ENCODE peak calls at places on chromosome 1, in four cellular contexts. T is uterus, A is tibial artery, W is prostate gland. X is an unnamed sample.

GRCh38 chr1:162317659-162318058 is 59.0 kb downstream of the SPATA46 start:
- DNase-seq in T (no peak), A (no peak), W (no peak), X (no peak)

GRCh38 chr1:156707486-156708244 is 2.3 kb upstream of the CRABP2 start:
- DNase-seq in T (peak), A (no peak), W (no peak), X (no peak)

GRCh38 chr1:24606621-24607020 is 36.5 kb upstream of the SRRM1 start:
- DNase-seq in T (no peak), A (no peak), W (no peak), X (no peak)

GRCh38 chr1:80582980-80583379 is 1217.8 kb upstream of the ADGRL2 start:
- DNase-seq in T (no peak), A (no peak), W (no peak), X (no peak)

GRCh38 chr1:149977345-149977744 is 33.2 kb downstream of the OTUD7B start:
- DNase-seq in T (no peak), A (no peak), W (no peak), X (no peak)

GRCh38 chr1:212234431-212235298 is 50.5 kb upstream of the PPP2R5A start:
- DNase-seq in T (peak), A (peak), W (no peak), X (peak)

GRCh38 chr1:245085508-245086095 is 69.2 kb upstream of the KIF26B start:
- DNase-seq in T (no peak), A (no peak), W (no peak), X (peak)

GRCh38 chr1:108097057-108097456 is 103.1 kb downstream of the SLC25A24 start:
- DNase-seq in T (no peak), A (no peak), W (no peak), X (no peak)

GRCh38 chr1:179296831-179297377 is 3.3 kb downstream of the SOAT1 start:
- DNase-seq in T (no peak), A (no peak), W (no peak), X (no peak)

GRCh38 chr1:224503161-224504118 is 68.8 kb upstream of the WDR26 start:
- DNase-seq in T (peak), A (peak), W (peak), X (peak)

GRCh38 chr1:155131846-155132245 is 3.8 kb upstream of the SLC50A1 start:
- DNase-seq in T (no peak), A (no peak), W (no peak), X (no peak)

GRCh38 chr1:220137006-220137794 is 43.3 kb downstream of the IARS2 start:
- DNase-seq in T (no peak), A (no peak), W (no peak), X (no peak)

GRCh38 chr1:94734963-94735899 is 84.9 kb upstream of the SLC44A3 start:
- DNase-seq in T (peak), A (no peak), W (peak), X (peak)

GRCh38 chr1:151611288-151611790 is 511 bp upstream of the SNX27 start:
- DNase-seq in T (no peak), A (peak), W (peak), X (peak)

GRCh38 chr1:230310381-230311163 is 115.6 kb downstream of the PGBD5 start:
- DNase-seq in T (peak), A (peak), W (peak), X (peak)

GRCh38 chr1:178768423-178768822 is 43.4 kb downstream of the RALGPS2 start:
- DNase-seq in T (no peak), A (no peak), W (no peak), X (no peak)

GRCh38 chr1:2240251-2241156 is 12.4 kb downstream of the SKI start:
- DNase-seq in T (peak), A (peak), W (peak), X (peak)

GRCh38 chr1:241857131-241857530 is 9.1 kb downstream of the EXO1 start:
- DNase-seq in T (no peak), A (no peak), W (no peak), X (no peak)

GRCh38 chr1:54887665-54888071 is 673 bp upstream of the DHCR24 start:
- DNase-seq in T (no peak), A (peak), W (peak), X (peak)

GRCh38 chr1:185917646-185918045 is 183.5 kb downstream of the HMCN1 start:
- DNase-seq in T (no peak), A (no peak), W (no peak), X (peak)

GRCh38 chr1:231818342-231818741 is 191.8 kb downstream of the DISC1 start:
- DNase-seq in T (no peak), A (no peak), W (no peak), X (no peak)

GRCh38 chr1:90716552-90717355 is at the start of gene BARHL2:
- DNase-seq in T (no peak), A (no peak), W (no peak), X (no peak)
- H3K4me3 ChIP-seq in T (no peak), A (peak), W (peak), X (peak)

GRCh38 chr1:100583827-100584226 is 45.9 kb downstream of the GPR88 start:
- DNase-seq in T (no peak), A (no peak), W (no peak), X (no peak)
- H3K27ac ChIP-seq in T (no peak), A (no peak), W (no peak), X (no peak)

GRCh38 chr1:8283058-8283884 is 34.6 kb upstream of the SLC45A1 start:
- DNase-seq in T (no peak), A (peak), W (no peak), X (no peak)
- H3K4me3 ChIP-seq in T (no peak), A (no peak), W (no peak), X (no peak)

GRCh38 chr1:36304970-36305914 is 926 bp upstream of the SH3D21 start:
- DNase-seq in T (no peak), A (no peak), W (no peak), X (no peak)

GRCh38 chr1:36301220-36301619 is 4.9 kb upstream of the SH3D21 start:
- DNase-seq in T (no peak), A (no peak), W (no peak), X (no peak)

GRCh38 chr1:36303650-36304360 is 2.4 kb upstream of the SH3D21 start:
- DNase-seq in T (no peak), A (no peak), W (no peak), X (no peak)

GRCh38 chr1:36304521-36304920 is 1.6 kb upstream of the SH3D21 start:
- DNase-seq in T (no peak), A (no peak), W (no peak), X (no peak)

GRCh38 chr1:36303244-36303643 is 2.9 kb upstream of the SH3D21 start:
- DNase-seq in T (no peak), A (no peak), W (no peak), X (no peak)
- H3K27ac ChIP-seq in T (no peak), A (no peak), W (no peak), X (no peak)

GRCh38 chr1:234608720-234609527 is 1.1 kb downstream of the IRF2BP2 start:
- DNase-seq in T (peak), A (no peak), W (no peak), X (no peak)
- H3K4me3 ChIP-seq in T (peak), A (peak), W (peak), X (peak)

GRCh38 chr1:1205769-1206375 is 520 bp downstream of the TNFRSF18 start:
- DNase-seq in T (no peak), A (no peak), W (no peak), X (no peak)
- H3K27ac ChIP-seq in T (no peak), A (no peak), W (no peak), X (no peak)

GRCh38 chr1:207025144-207025880 is 7.2 kb downstream of the C1orf116 start:
- DNase-seq in T (no peak), A (no peak), W (peak), X (no peak)
- H3K4me3 ChIP-seq in T (no peak), A (no peak), W (no peak), X (no peak)

X was measured in lung.